ENCODE peak calls at places on chromosomes 2 and 18, in eight cellular contexts. C is SK-N-SH, K is HCT116, T is MM.1S, N is OCI-LY7, X is GM23338, L is neural progenitor cell, M is GM23248. Q is an unnamed sample.
A peak's percentile ranks its signal among the peaks of the same experiment; 100 is the strongest.

GRCh38 chr18:47526147-47526546 is 274.7 kb upstream of the SKOR2 start:
- DNase-seq in C (no peak), K (no peak), T (no peak), N (no peak), X (peak; percentile 5), L (no peak), M (no peak), Q (no peak)

GRCh38 chr18:48419268-48420022 is 10.3 kb upstream of the ZBTB7C start:
- DNase-seq in C (no peak), K (no peak), T (no peak), N (peak; percentile 31), X (peak; percentile 71), L (no peak), M (no peak), Q (no peak)

GRCh38 chr2:157433335-157433890 is 10.5 kb downstream of the CYTIP start:
- DNase-seq in C (no peak), K (no peak), T (no peak), N (no peak), X (no peak), L (no peak), M (no peak), Q (no peak)

GRCh38 chr18:7577706-7578105 is 10.6 kb downstream of the PTPRM start:
- DNase-seq in C (no peak), K (no peak), T (no peak), N (no peak), X (peak; percentile 88), L (peak; percentile 88), M (peak; percentile 68), Q (no peak)

GRCh38 chr18:2642771-2643170 is 12.8 kb upstream of the SMCHD1 start:
- DNase-seq in C (no peak), K (no peak), T (no peak), N (no peak), X (no peak), L (no peak), M (no peak), Q (no peak)

GRCh38 chr2:201358684-201359083 is 1.5 kb upstream of the FLACC1 start:
- DNase-seq in C (no peak), K (peak; percentile 88), T (no peak), N (no peak), X (no peak), L (no peak), M (peak; percentile 92), Q (no peak)

GRCh38 chr2:25790074-25790473 is 88.2 kb downstream of the ASXL2 start:
- DNase-seq in C (no peak), K (no peak), T (no peak), N (no peak), X (no peak), L (no peak), M (peak; percentile 3), Q (no peak)

GRCh38 chr2:201984800-201985525 is 48.7 kb upstream of the FZD7 start:
- DNase-seq in C (peak; percentile 51), K (no peak), T (no peak), N (no peak), X (peak; percentile 48), L (no peak), M (no peak), Q (no peak)

GRCh38 chr18:79458131-79458838 is 62.6 kb downstream of the NFATC1 start:
- DNase-seq in C (no peak), K (peak; percentile 48), T (no peak), N (no peak), X (no peak), L (no peak), M (peak; percentile 92), Q (peak; percentile 87)

GRCh38 chr2:152683400-152683799 is 33.9 kb downstream of the PRPF40A start:
- DNase-seq in C (no peak), K (no peak), T (no peak), N (no peak), X (no peak), L (no peak), M (no peak), Q (no peak)
- H4K20me1 ChIP-seq in C (peaks cover 20% of the 10 kb centered on the region), K (peaks cover 29% of the 10 kb centered on the region), T (peaks cover 3% of the 10 kb centered on the region), N (peaks cover 35% of the 10 kb centered on the region), X (peaks cover 9% of the 10 kb centered on the region), L (no peaks in the 10 kb centered on the region), M (no peaks in the 10 kb centered on the region), Q (peaks cover 4% of the 10 kb centered on the region)

GRCh38 chr2:122056853-122057252 is 301.4 kb downstream of the TSN start:
- DNase-seq in C (no peak), K (no peak), T (no peak), N (no peak), X (no peak), L (no peak), M (peak; percentile 15), Q (no peak)
- TF ChIP-seq EZH2phosphoT487 in C (no peak), K (no peak), T (no peak), N (no peak), X (no peak), L (no peak), M (no peak), Q (no peak)

GRCh38 chr2:190805126-190805525 is 75.5 kb upstream of the GLS start:
- DNase-seq in C (no peak), K (no peak), T (no peak), N (no peak), X (no peak), L (no peak), M (no peak), Q (no peak)
- H3K27ac ChIP-seq in C (peak overlapping the region; percentile 74), K (no peak overlapping the region), T (no peak overlapping the region), N (no peak overlapping the region), X (no peak overlapping the region), L (no peak overlapping the region), M (no peak overlapping the region), Q (no peak overlapping the region)

GRCh38 chr2:99640568-99641215 is 150.9 kb upstream of the REV1 start:
- DNase-seq in C (no peak), K (no peak), T (no peak), N (no peak), X (no peak), L (no peak), M (no peak), Q (no peak)
- H4K20me1 ChIP-seq in C (no peaks in the 10 kb centered on the region), K (no peaks in the 10 kb centered on the region), T (no peaks in the 10 kb centered on the region), N (no peaks in the 10 kb centered on the region), X (no peaks in the 10 kb centered on the region), L (no peaks in the 10 kb centered on the region), M (no peaks in the 10 kb centered on the region), Q (no peaks in the 10 kb centered on the region)

GRCh38 chr2:118325556-118325955 is 237.3 kb downstream of the INSIG2 start:
- DNase-seq in C (no peak), K (no peak), T (no peak), N (no peak), X (no peak), L (no peak), M (peak; percentile 19), Q (no peak)

GRCh38 chr2:118320640-118321039 is 232.4 kb downstream of the INSIG2 start:
- DNase-seq in C (no peak), K (no peak), T (no peak), N (no peak), X (peak; percentile 33), L (no peak), M (no peak), Q (peak; percentile 28)

GRCh38 chr2:118319271-118319684 is 231.0 kb downstream of the INSIG2 start:
- DNase-seq in C (no peak), K (no peak), T (no peak), N (no peak), X (peak; percentile 98), L (peak; percentile 62), M (no peak), Q (no peak)

GRCh38 chr2:118322381-118322780 is 234.1 kb downstream of the INSIG2 start:
- DNase-seq in C (no peak), K (no peak), T (no peak), N (no peak), X (no peak), L (no peak), M (peak; percentile 39), Q (no peak)

DNA sequence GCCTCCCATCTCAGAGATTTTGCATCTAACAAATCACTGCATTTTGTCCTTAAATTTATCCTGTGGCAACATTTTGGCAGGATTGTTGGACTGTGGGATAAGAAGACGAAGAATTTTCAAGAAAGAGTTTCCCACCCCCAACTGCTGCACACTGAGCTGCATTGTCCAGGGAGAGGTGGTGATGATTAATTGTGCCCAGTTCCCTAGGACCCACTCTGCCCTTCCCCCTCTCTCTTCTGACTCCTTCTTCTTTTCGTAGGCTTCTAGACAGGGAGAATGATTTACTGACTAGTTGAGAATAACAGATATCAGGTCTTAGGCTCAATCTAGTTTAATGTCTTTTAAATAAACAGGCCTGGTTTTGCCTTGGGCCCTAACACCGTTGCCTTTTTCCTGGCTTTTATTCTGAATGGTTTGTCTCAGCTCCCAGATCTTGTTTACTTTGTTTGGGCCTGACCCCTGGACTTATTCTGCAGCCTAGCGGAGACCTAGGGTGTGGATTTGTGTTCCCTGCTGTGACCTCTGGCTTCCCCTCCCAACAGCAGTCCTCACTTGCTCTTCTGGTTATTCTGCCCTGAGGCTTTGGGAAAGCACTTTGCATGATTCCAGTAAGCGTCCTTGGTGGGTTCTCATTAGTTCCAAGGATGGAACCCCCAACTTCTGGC is 233.3 kb downstream of the INSIG2 start:
- DNase-seq in C (no peak), K (no peak), T (no peak), N (no peak), X (peak; percentile 71), L (peak; percentile 52), M (no peak), Q (no peak)
- TF ChIP-seq EZH2phosphoT487 in C (no peak), K (no peak), T (no peak), N (no peak), X (no peak), L (no peak), M (no peak), Q (no peak)

GRCh38 chr2:30338475-30338874 is 107.1 kb downstream of the LBH start:
- DNase-seq in C (no peak), K (no peak), T (no peak), N (no peak), X (no peak), L (no peak), M (no peak), Q (no peak)

GRCh38 chr2:30335981-30336538 is 104.7 kb downstream of the LBH start:
- DNase-seq in C (no peak), K (no peak), T (peak; percentile 18), N (no peak), X (no peak), L (no peak), M (no peak), Q (no peak)

GRCh38 chr2:30341500-30342267 is 105.4 kb upstream of the LCLAT1 start:
- DNase-seq in C (no peak), K (no peak), T (no peak), N (no peak), X (no peak), L (no peak), M (no peak), Q (no peak)

GRCh38 chr2:30336978-30337841 is 105.9 kb downstream of the LBH start:
- DNase-seq in C (no peak), K (no peak), T (peak; percentile 94), N (peak; percentile 90), X (no peak), L (no peak), M (no peak), Q (no peak)

DNA sequence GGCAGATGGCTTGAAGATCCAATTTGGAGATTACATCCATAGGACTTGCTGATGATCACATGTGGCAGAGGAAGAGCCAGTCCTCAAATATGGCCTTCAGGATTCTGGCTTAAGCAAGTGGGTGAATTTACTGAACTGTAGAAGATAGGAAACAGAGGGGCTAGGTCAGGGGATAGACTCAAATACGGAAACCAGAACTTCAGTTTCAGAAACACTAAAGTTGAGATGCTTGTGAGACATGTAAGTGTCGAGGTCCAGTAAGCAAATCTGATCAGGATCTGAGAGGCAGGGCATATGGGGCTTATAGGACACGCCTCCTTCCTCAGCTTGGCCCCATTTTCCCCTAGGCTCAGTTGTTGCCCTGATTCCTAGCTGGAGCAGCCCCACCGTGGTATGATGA is 107.7 kb downstream of the LBH start:
- DNase-seq in C (no peak), K (no peak), T (no peak), N (no peak), X (no peak), L (no peak), M (no peak), Q (no peak)
- H3K27ac ChIP-seq in C (no peak overlapping the region), K (no peak overlapping the region), T (no peak overlapping the region), N (no peak overlapping the region), X (no peak overlapping the region), L (no peak overlapping the region), M (no peak overlapping the region), Q (no peak overlapping the region)

Q was measured in hepatocyte.